ENCODE peak calls at places on chromosomes 4 and X, in five cellular contexts. M, P, D, H and T are unnamed samples.

GRCh38 chr4:48970471-48970921 is 15.6 kb upstream of the CWH43 start:
- DNase-seq in H (no peak), M (no peak), D (no peak), P (no peak), T (no peak)

GRCh38 chrX:51456814-51457213 is 39.6 kb downstream of the NUDT11 start:
- DNase-seq in M (no peak), D (no peak), P (no peak), H (no peak), T (no peak)

GRCh38 chr4:168387091-168387490 is 68.5 kb upstream of the DDX60 start:
- DNase-seq in H (no peak), D (no peak), M (no peak), P (no peak), T (no peak)

GRCh38 chrX:81377329-81377728 is 175.4 kb downstream of the SH3BGRL start:
- DNase-seq in H (no peak), P (no peak), M (no peak), D (peak), T (no peak)

GRCh38 chr4:109703664-109704351 is 563 bp upstream of the CASP6 start:
- DNase-seq in H (no peak), P (no peak), D (no peak), M (no peak), T (no peak)

GRCh38 chr4:180150818-180151217 is 2092.4 kb upstream of the TENM3 start:
- DNase-seq in H (no peak), P (no peak), D (no peak), M (no peak), T (no peak)

GRCh38 chrX:9859711-9860555 is 73.7 kb downstream of the SHROOM2 start:
- DNase-seq in P (no peak), D (no peak), H (no peak), M (no peak), T (no peak)

GRCh38 chr4:147173797-147174196 is 228.1 kb upstream of the TTC29 start:
- DNase-seq in D (no peak), H (no peak), P (no peak), M (no peak), T (no peak)

GRCh38 chr4:14018191-14018853 is 390.8 kb upstream of the BOD1L1 start:
- DNase-seq in D (no peak), H (no peak), P (no peak), M (no peak), T (no peak)